ENCODE peak calls at places on chromosomes 7 and 10, in five cellular contexts. One of them, this sample, is unnamed.

GRCh38 chr10:11782793-11783557 is 40.2 kb upstream of the PROSER2 start:
- DNase-seq in pancreas: no peak
- DNase-seq in lung: no peak
- DNase-seq in prostate gland: peak
- DNase-seq in coronary artery: no peak
- DNase-seq in this sample: no peak

GRCh38 chr10:22554481-22555182 is 159.7 kb downstream of the PIP4K2A start:
- DNase-seq in pancreas: peak
- DNase-seq in prostate gland: peak
- DNase-seq in coronary artery: peak
- DNase-seq in lung: peak
- DNase-seq in this sample: peak

GRCh38 chr10:89431977-89432376 is 17.6 kb downstream of the IFIT5 start:
- DNase-seq in lung: no peak
- DNase-seq in coronary artery: no peak
- DNase-seq in prostate gland: no peak
- DNase-seq in pancreas: no peak
- DNase-seq in this sample: no peak

GRCh38 chr10:124238367-124238766 is 145.0 kb upstream of the CHST15 start:
- DNase-seq in coronary artery: peak
- DNase-seq in pancreas: no peak
- DNase-seq in lung: no peak
- DNase-seq in prostate gland: no peak
- DNase-seq in this sample: no peak

GRCh38 chr7:150923191-150923590 is 54.9 kb downstream of the KCNH2 start:
- DNase-seq in coronary artery: no peak
- DNase-seq in lung: no peak
- DNase-seq in pancreas: no peak
- DNase-seq in prostate gland: no peak
- DNase-seq in this sample: no peak

GRCh38 chr7:43648725-43649406 is 66.0 kb downstream of the STK17A start:
- DNase-seq in coronary artery: no peak
- DNase-seq in pancreas: no peak
- DNase-seq in prostate gland: no peak
- DNase-seq in lung: peak
- DNase-seq in this sample: no peak

GRCh38 chr7:29479606-29480200 is 83.9 kb upstream of the PRR15 start:
- DNase-seq in lung: peak
- DNase-seq in coronary artery: no peak
- DNase-seq in prostate gland: no peak
- DNase-seq in pancreas: no peak
- DNase-seq in this sample: peak

GRCh38 chr7:2373124-2373556 is 18.5 kb downstream of the EIF3B start:
- DNase-seq in pancreas: no peak
- DNase-seq in coronary artery: no peak
- DNase-seq in lung: no peak
- DNase-seq in prostate gland: peak
- DNase-seq in this sample: peak

GRCh38 chr7:603152-603941 is 83.7 kb upstream of the PDGFA start:
- DNase-seq in lung: no peak
- DNase-seq in prostate gland: no peak
- DNase-seq in pancreas: no peak
- DNase-seq in coronary artery: peak
- DNase-seq in this sample: no peak

GRCh38 chr10:42976353-42977031 is 100.4 kb upstream of the RET start:
- DNase-seq in pancreas: no peak
- DNase-seq in prostate gland: no peak
- DNase-seq in lung: no peak
- DNase-seq in coronary artery: no peak
- DNase-seq in this sample: no peak

GRCh38 chr10:99551158-99551557 is 18.4 kb downstream of the NKX2-3 start:
- DNase-seq in coronary artery: no peak
- DNase-seq in pancreas: no peak
- DNase-seq in prostate gland: no peak
- DNase-seq in lung: no peak
- DNase-seq in this sample: no peak

GRCh38 chr7:27165655-27166474 is 528 bp upstream of the HOXA9 start:
- DNase-seq in prostate gland: peak
- DNase-seq in lung: no peak
- DNase-seq in pancreas: no peak
- DNase-seq in coronary artery: no peak
- DNase-seq in this sample: no peak

GRCh38 chr7:34851431-34851830 is 185.9 kb downstream of the DPY19L1 start:
- DNase-seq in lung: no peak
- DNase-seq in coronary artery: no peak
- DNase-seq in prostate gland: no peak
- DNase-seq in pancreas: no peak
- DNase-seq in this sample: no peak

GRCh38 chr7:24870766-24871165 is 109.2 kb downstream of the OSBPL3 start:
- DNase-seq in coronary artery: no peak
- DNase-seq in lung: no peak
- DNase-seq in prostate gland: no peak
- DNase-seq in pancreas: no peak
- DNase-seq in this sample: no peak

GRCh38 chr7:4468320-4469102 is 213.6 kb upstream of the FOXK1 start:
- DNase-seq in pancreas: no peak
- DNase-seq in prostate gland: no peak
- DNase-seq in lung: no peak
- DNase-seq in coronary artery: no peak
- DNase-seq in this sample: no peak

GRCh38 chr7:132656846-132657776 is 80.8 kb upstream of the PLXNA4 start:
- DNase-seq in lung: no peak
- DNase-seq in prostate gland: no peak
- DNase-seq in coronary artery: no peak
- DNase-seq in pancreas: no peak
- DNase-seq in this sample: no peak

GRCh38 chr7:155556725-155557124 is 10.4 kb upstream of the CNPY1 start:
- DNase-seq in pancreas: peak
- DNase-seq in prostate gland: no peak
- DNase-seq in lung: no peak
- DNase-seq in coronary artery: no peak
- DNase-seq in this sample: no peak

GRCh38 chr10:52525761-52526160 is 211.7 kb downstream of the DKK1 start:
- DNase-seq in prostate gland: no peak
- DNase-seq in pancreas: no peak
- DNase-seq in lung: no peak
- DNase-seq in coronary artery: no peak
- DNase-seq in this sample: no peak

GRCh38 chr10:101694674-101695403 is at the start of gene FBXW4:
- DNase-seq in prostate gland: peak
- DNase-seq in coronary artery: peak
- DNase-seq in lung: peak
- DNase-seq in pancreas: peak
- DNase-seq in this sample: peak

GRCh38 chr10:78738861-78739260 is 329.9 kb upstream of the ZMIZ1 start:
- DNase-seq in coronary artery: peak
- DNase-seq in pancreas: no peak
- DNase-seq in lung: no peak
- DNase-seq in prostate gland: no peak
- DNase-seq in this sample: no peak

GRCh38 chr10:131248376-131249165 is 63.0 kb downstream of the TCERG1L start:
- DNase-seq in coronary artery: no peak
- DNase-seq in lung: no peak
- DNase-seq in pancreas: no peak
- DNase-seq in prostate gland: no peak
- DNase-seq in this sample: no peak

GRCh38 chr10:121732676-121733445 is 134.6 kb upstream of the FGFR2 start:
- DNase-seq in coronary artery: no peak
- DNase-seq in lung: no peak
- DNase-seq in pancreas: no peak
- DNase-seq in prostate gland: no peak
- DNase-seq in this sample: no peak

GRCh38 chr10:117699436-117700075 is 157.0 kb downstream of the EMX2 start:
- DNase-seq in lung: no peak
- DNase-seq in coronary artery: no peak
- DNase-seq in prostate gland: no peak
- DNase-seq in pancreas: no peak
- DNase-seq in this sample: no peak

GRCh38 chr7:100406767-100407166 is 21.7 kb downstream of the ZCWPW1 start:
- DNase-seq in coronary artery: no peak
- DNase-seq in pancreas: no peak
- DNase-seq in lung: no peak
- DNase-seq in prostate gland: no peak
- DNase-seq in this sample: no peak

GRCh38 chr7:11613292-11613930 is 218.6 kb downstream of the THSD7A start:
- DNase-seq in pancreas: no peak
- DNase-seq in prostate gland: no peak
- DNase-seq in coronary artery: no peak
- DNase-seq in lung: no peak
- DNase-seq in this sample: no peak

GRCh38 chr10:92923416-92923815 is 75.1 kb downstream of the EXOC6 start:
- DNase-seq in prostate gland: no peak
- DNase-seq in pancreas: no peak
- DNase-seq in lung: no peak
- DNase-seq in coronary artery: no peak
- DNase-seq in this sample: no peak

GRCh38 chr7:33243319-33243881 is 114.0 kb downstream of the BBS9 start:
- DNase-seq in lung: no peak
- DNase-seq in pancreas: no peak
- DNase-seq in prostate gland: no peak
- DNase-seq in coronary artery: no peak
- DNase-seq in this sample: no peak
- TF ChIP-seq CTCF in lung: peak
- TF ChIP-seq CTCF in pancreas: no peak
- TF ChIP-seq CTCF in prostate gland: peak
- TF ChIP-seq CTCF in coronary artery: peak
- TF ChIP-seq CTCF in this sample: peak

GRCh38 chr10:63503395-63503794 is 17.8 kb upstream of the REEP3 start:
- DNase-seq in coronary artery: no peak
- DNase-seq in pancreas: no peak
- DNase-seq in prostate gland: no peak
- DNase-seq in lung: no peak
- DNase-seq in this sample: no peak

GRCh38 chr10:63506554-63506953 is 14.6 kb upstream of the REEP3 start:
- DNase-seq in lung: no peak
- DNase-seq in prostate gland: no peak
- DNase-seq in coronary artery: no peak
- DNase-seq in pancreas: no peak
- DNase-seq in this sample: no peak

GRCh38 chr10:63502832-63503231 is 18.4 kb upstream of the REEP3 start:
- DNase-seq in pancreas: no peak
- DNase-seq in lung: no peak
- DNase-seq in coronary artery: no peak
- DNase-seq in prostate gland: no peak
- DNase-seq in this sample: no peak

GRCh38 chr10:63505562-63505961 is 15.6 kb upstream of the REEP3 start:
- DNase-seq in pancreas: no peak
- DNase-seq in lung: no peak
- DNase-seq in prostate gland: no peak
- DNase-seq in coronary artery: no peak
- DNase-seq in this sample: no peak

GRCh38 chr10:63504145-63504881 is 16.9 kb upstream of the REEP3 start:
- DNase-seq in lung: no peak
- DNase-seq in pancreas: no peak
- DNase-seq in coronary artery: no peak
- DNase-seq in prostate gland: no peak
- DNase-seq in this sample: no peak
- H3K27ac ChIP-seq in lung: no peak
- H3K27ac ChIP-seq in pancreas: no peak
- H3K27ac ChIP-seq in coronary artery: no peak
- H3K27ac ChIP-seq in prostate gland: no peak
- H3K27ac ChIP-seq in this sample: no peak

GRCh38 chr10:17564911-17565310 is 52.3 kb downstream of the HACD1 start:
- DNase-seq in lung: no peak
- DNase-seq in pancreas: no peak
- DNase-seq in prostate gland: no peak
- DNase-seq in coronary artery: no peak
- DNase-seq in this sample: no peak

GRCh38 chr10:17563452-17563851 is 53.7 kb downstream of the HACD1 start:
- DNase-seq in coronary artery: no peak
- DNase-seq in pancreas: no peak
- DNase-seq in prostate gland: no peak
- DNase-seq in lung: no peak
- DNase-seq in this sample: no peak

GRCh38 chr10:17557459-17557858 is 59.7 kb downstream of the HACD1 start:
- DNase-seq in coronary artery: no peak
- DNase-seq in prostate gland: no peak
- DNase-seq in lung: no peak
- DNase-seq in pancreas: no peak
- DNase-seq in this sample: no peak

GRCh38 chr10:17561131-17561530 is 56.0 kb downstream of the HACD1 start:
- DNase-seq in prostate gland: no peak
- DNase-seq in pancreas: no peak
- DNase-seq in lung: no peak
- DNase-seq in coronary artery: no peak
- DNase-seq in this sample: no peak

DNA sequence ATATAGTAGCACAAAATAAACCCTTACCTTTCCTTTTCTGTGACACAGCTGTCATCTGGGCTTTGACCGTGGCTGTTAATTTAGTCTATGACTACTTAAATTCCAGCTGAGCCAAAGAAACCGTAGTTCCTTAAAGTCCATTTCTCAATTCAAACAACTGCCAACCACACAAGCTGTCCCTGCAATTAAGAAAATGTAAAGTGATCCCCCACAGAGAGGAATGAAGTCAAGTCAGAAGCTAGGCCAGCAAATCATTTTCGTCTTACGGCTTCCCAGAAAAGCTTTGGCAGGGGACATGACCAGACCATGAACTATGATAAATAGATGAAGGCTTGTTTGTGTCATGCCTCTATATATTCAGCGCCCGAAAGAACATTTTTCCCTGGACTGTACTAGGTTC is 54.6 kb downstream of the HACD1 start:
- DNase-seq in lung: no peak
- DNase-seq in prostate gland: peak
- DNase-seq in pancreas: no peak
- DNase-seq in coronary artery: no peak
- DNase-seq in this sample: no peak
- TF ChIP-seq CTCF in lung: no peak
- TF ChIP-seq CTCF in prostate gland: no peak
- TF ChIP-seq CTCF in pancreas: no peak
- TF ChIP-seq CTCF in coronary artery: no peak
- TF ChIP-seq CTCF in this sample: no peak

GRCh38 chr7:139848274-139848673 is 19.2 kb downstream of the TBXAS1 start:
- DNase-seq in lung: no peak
- DNase-seq in prostate gland: no peak
- DNase-seq in pancreas: no peak
- DNase-seq in coronary artery: no peak
- DNase-seq in this sample: no peak

GRCh38 chr7:139842414-139843210 is 13.5 kb downstream of the TBXAS1 start:
- DNase-seq in pancreas: no peak
- DNase-seq in coronary artery: no peak
- DNase-seq in lung: no peak
- DNase-seq in prostate gland: no peak
- DNase-seq in this sample: no peak

GRCh38 chr7:139844779-139845442 is 15.8 kb downstream of the TBXAS1 start:
- DNase-seq in lung: no peak
- DNase-seq in prostate gland: no peak
- DNase-seq in pancreas: peak
- DNase-seq in coronary artery: no peak
- DNase-seq in this sample: no peak

GRCh38 chr7:139846297-139846696 is 17.2 kb downstream of the TBXAS1 start:
- DNase-seq in pancreas: no peak
- DNase-seq in prostate gland: no peak
- DNase-seq in lung: no peak
- DNase-seq in coronary artery: no peak
- DNase-seq in this sample: no peak

GRCh38 chr7:139845443-139845805 is 16.4 kb downstream of the TBXAS1 start:
- DNase-seq in pancreas: no peak
- DNase-seq in prostate gland: no peak
- DNase-seq in lung: no peak
- DNase-seq in coronary artery: no peak
- DNase-seq in this sample: no peak
- H3K27ac ChIP-seq in pancreas: no peak
- H3K27ac ChIP-seq in prostate gland: no peak
- H3K27ac ChIP-seq in lung: no peak
- H3K27ac ChIP-seq in coronary artery: no peak
- H3K27ac ChIP-seq in this sample: no peak